ENCODE peak calls at places on chromosomes 2 and 18, in four cellular contexts. P is T follicular helper cell; N is nephron progenitor cell; O is central memory CD4-positive, alpha-beta T cell. W is an unnamed sample.

GRCh38 chr18:67766930-67767329 is 250.4 kb upstream of the DSEL start:
- DNase-seq in P (no peak), N (no peak), O (no peak), W (no peak)

GRCh38 chr2:42063383-42064171 is 15.8 kb downstream of the PKDCC start:
- DNase-seq in P (no peak), N (no peak), O (no peak), W (no peak)

GRCh38 chr2:70523996-70524965 is 29.3 kb downstream of the TGFA start:
- DNase-seq in P (no peak), N (no peak), O (peak), W (no peak)

GRCh38 chr2:212709287-212709686 is 170.7 kb upstream of the ERBB4 start:
- DNase-seq in P (no peak), N (no peak), O (no peak), W (no peak)

GRCh38 chr2:44495035-44495434 is 133.3 kb downstream of the CAMKMT start:
- DNase-seq in P (no peak), N (no peak), O (no peak), W (no peak)

GRCh38 chr18:14945984-14946383 is 198.0 kb downstream of the ANKRD30B start:
- DNase-seq in P (no peak), N (no peak), O (no peak), W (no peak)

GRCh38 chr18:3984163-3984757 is 470.8 kb downstream of the DLGAP1 start:
- DNase-seq in P (no peak), N (no peak), O (no peak), W (no peak)

GRCh38 chr18:48669991-48670750 is 131.3 kb downstream of the CTIF start:
- DNase-seq in P (no peak), N (no peak), O (no peak), W (no peak)

GRCh38 chr18:49094979-49095632 is 144.3 kb upstream of the SMAD7 start:
- DNase-seq in P (no peak), N (no peak), O (no peak), W (no peak)

GRCh38 chr2:240727439-240727838 is 35.8 kb downstream of the AQP12A start:
- DNase-seq in P (no peak), N (no peak), O (no peak), W (no peak)

GRCh38 chr2:205914736-205915510 is 171.1 kb downstream of the INO80D start:
- DNase-seq in P (no peak), N (no peak), O (no peak), W (no peak)

GRCh38 chr2:36753706-36754221 is 57.3 kb downstream of the VIT start:
- DNase-seq in P (no peak), N (no peak), O (no peak), W (no peak)

GRCh38 chr18:63365909-63366269 is 1.1 kb downstream of the KDSR start:
- DNase-seq in P (no peak), N (peak), O (no peak), W (peak)

GRCh38 chr2:222939208-222939846 is 78.5 kb downstream of the ACSL3 start:
- DNase-seq in P (peak), N (peak), O (peak), W (peak)

GRCh38 chr18:37429768-37430167 is 135.8 kb downstream of the CELF4 start:
- DNase-seq in P (no peak), N (no peak), O (no peak), W (peak)

GRCh38 chr2:16650287-16651249 is 15.1 kb downstream of the CYRIA start:
- DNase-seq in P (no peak), N (no peak), O (no peak), W (no peak)

GRCh38 chr2:95326433-95327140 is 29.4 kb downstream of the KCNIP3 start:
- DNase-seq in P (no peak), N (no peak), O (no peak), W (no peak)

GRCh38 chr2:78682781-78683180 is 342.7 kb upstream of the REG3G start:
- DNase-seq in P (no peak), N (no peak), O (no peak), W (no peak)

GRCh38 chr2:128272586-128273468 is 45.8 kb downstream of the HS6ST1 start:
- DNase-seq in P (no peak), N (no peak), O (no peak), W (no peak)

W was measured in head of caudate nucleus.